ENCODE peak calls at places on chromosomes 7 and 10, in eight cellular contexts. One of them, this sample, is unnamed.
A peak's percentile ranks its signal among the peaks of the same experiment; 100 is the strongest.

GRCh38 chr7:157488326-157488725 is 151.5 kb downstream of the DNAJB6 start:
- DNase-seq in NCI-H526: peak; percentile 52
- DNase-seq in suprapubic skin: no peak
- DNase-seq in RPMI8226: no peak
- DNase-seq in iPS-NIHi11: no peak
- DNase-seq in NCI-H1930: no peak
- DNase-seq in nephron progenitor cell: no peak
- DNase-seq in AG20443: no peak
- DNase-seq in this sample: no peak

GRCh38 chr7:26372738-26373137 is 81.1 kb downstream of the SNX10 start:
- DNase-seq in NCI-H526: no peak
- DNase-seq in suprapubic skin: no peak
- DNase-seq in RPMI8226: no peak
- DNase-seq in iPS-NIHi11: no peak
- DNase-seq in NCI-H1930: no peak
- DNase-seq in nephron progenitor cell: no peak
- DNase-seq in AG20443: no peak
- DNase-seq in this sample: no peak

GRCh38 chr7:116948934-116949333 is 4.4 kb upstream of the ST7 start:
- DNase-seq in NCI-H526: no peak
- DNase-seq in suprapubic skin: no peak
- DNase-seq in RPMI8226: no peak
- DNase-seq in iPS-NIHi11: no peak
- DNase-seq in NCI-H1930: no peak
- DNase-seq in nephron progenitor cell: no peak
- DNase-seq in AG20443: no peak
- DNase-seq in this sample: no peak

GRCh38 chr10:122485670-122486069 is 24.3 kb downstream of the HTRA1 start:
- DNase-seq in NCI-H526: no peak
- DNase-seq in suprapubic skin: no peak
- DNase-seq in RPMI8226: no peak
- DNase-seq in iPS-NIHi11: no peak
- DNase-seq in NCI-H1930: no peak
- DNase-seq in nephron progenitor cell: no peak
- DNase-seq in AG20443: peak; percentile 40
- DNase-seq in this sample: no peak

GRCh38 chr10:17476073-17476472 is 21.7 kb upstream of the ST8SIA6 start:
- DNase-seq in NCI-H526: no peak
- DNase-seq in suprapubic skin: no peak
- DNase-seq in RPMI8226: no peak
- DNase-seq in iPS-NIHi11: no peak
- DNase-seq in NCI-H1930: no peak
- DNase-seq in nephron progenitor cell: no peak
- DNase-seq in AG20443: no peak
- DNase-seq in this sample: no peak

GRCh38 chr10:45581497-45582385 is 90.8 kb downstream of the ZFAND4 start:
- DNase-seq in NCI-H526: no peak
- DNase-seq in suprapubic skin: no peak
- DNase-seq in RPMI8226: no peak
- DNase-seq in iPS-NIHi11: no peak
- DNase-seq in NCI-H1930: no peak
- DNase-seq in nephron progenitor cell: no peak
- DNase-seq in AG20443: no peak
- DNase-seq in this sample: no peak

GRCh38 chr10:103706047-103706446 is 149.3 kb downstream of the SH3PXD2A start:
- DNase-seq in NCI-H526: no peak
- DNase-seq in suprapubic skin: no peak
- DNase-seq in RPMI8226: no peak
- DNase-seq in iPS-NIHi11: no peak
- DNase-seq in NCI-H1930: no peak
- DNase-seq in nephron progenitor cell: no peak
- DNase-seq in AG20443: no peak
- DNase-seq in this sample: no peak

GRCh38 chr7:92133133-92133736 is 1.0 kb downstream of the CYP51A1 start:
- DNase-seq in NCI-H526: no peak
- DNase-seq in suprapubic skin: no peak
- DNase-seq in RPMI8226: peak; percentile 17
- DNase-seq in iPS-NIHi11: no peak
- DNase-seq in NCI-H1930: no peak
- DNase-seq in nephron progenitor cell: no peak
- DNase-seq in AG20443: no peak
- DNase-seq in this sample: no peak

GRCh38 chr10:79140906-79141305 is 72.1 kb downstream of the ZMIZ1 start:
- DNase-seq in NCI-H526: no peak
- DNase-seq in suprapubic skin: no peak
- DNase-seq in RPMI8226: no peak
- DNase-seq in iPS-NIHi11: no peak
- DNase-seq in NCI-H1930: no peak
- DNase-seq in nephron progenitor cell: no peak
- DNase-seq in AG20443: no peak
- DNase-seq in this sample: no peak

GRCh38 chr7:16409777-16410176 is 11.6 kb downstream of the CRPPA start:
- DNase-seq in NCI-H526: no peak
- DNase-seq in suprapubic skin: no peak
- DNase-seq in RPMI8226: no peak
- DNase-seq in iPS-NIHi11: no peak
- DNase-seq in NCI-H1930: no peak
- DNase-seq in nephron progenitor cell: no peak
- DNase-seq in AG20443: no peak
- DNase-seq in this sample: no peak

GRCh38 chr7:80722596-80723141 is 84.2 kb downstream of the CD36 start:
- DNase-seq in NCI-H526: no peak
- DNase-seq in suprapubic skin: no peak
- DNase-seq in RPMI8226: no peak
- DNase-seq in iPS-NIHi11: peak; percentile 14
- DNase-seq in NCI-H1930: no peak
- DNase-seq in nephron progenitor cell: no peak
- DNase-seq in AG20443: peak; percentile 89
- DNase-seq in this sample: no peak

GRCh38 chr10:33066558-33067236 is 108.7 kb upstream of the ITGB1 start:
- DNase-seq in NCI-H526: no peak
- DNase-seq in suprapubic skin: no peak
- DNase-seq in RPMI8226: no peak
- DNase-seq in iPS-NIHi11: peak; percentile 20
- DNase-seq in NCI-H1930: no peak
- DNase-seq in nephron progenitor cell: no peak
- DNase-seq in AG20443: peak; percentile 79
- DNase-seq in this sample: no peak

GRCh38 chr7:116628971-116629586 is 42.9 kb upstream of the MET start:
- DNase-seq in NCI-H526: no peak
- DNase-seq in suprapubic skin: no peak
- DNase-seq in RPMI8226: no peak
- DNase-seq in iPS-NIHi11: no peak
- DNase-seq in NCI-H1930: no peak
- DNase-seq in nephron progenitor cell: no peak
- DNase-seq in AG20443: peak; percentile 18
- DNase-seq in this sample: no peak

GRCh38 chr7:15389073-15389472 is 172.7 kb downstream of the AGMO start:
- DNase-seq in NCI-H526: no peak
- DNase-seq in suprapubic skin: no peak
- DNase-seq in RPMI8226: no peak
- DNase-seq in iPS-NIHi11: no peak
- DNase-seq in NCI-H1930: no peak
- DNase-seq in nephron progenitor cell: no peak
- DNase-seq in AG20443: no peak
- DNase-seq in this sample: no peak

GRCh38 chr7:23261843-23262452 is 15.4 kb downstream of the GPNMB start:
- DNase-seq in NCI-H526: peak; percentile 68
- DNase-seq in suprapubic skin: no peak
- DNase-seq in RPMI8226: peak; percentile 75
- DNase-seq in iPS-NIHi11: peak; percentile 90
- DNase-seq in NCI-H1930: peak; percentile 19
- DNase-seq in nephron progenitor cell: peak; percentile 62
- DNase-seq in AG20443: peak; percentile 90
- DNase-seq in this sample: peak; percentile 47

GRCh38 chr10:43138757-43139241 is 554 bp downstream of the CSGALNACT2 start:
- DNase-seq in NCI-H526: peak; percentile 39
- DNase-seq in suprapubic skin: no peak
- DNase-seq in RPMI8226: peak; percentile 57
- DNase-seq in iPS-NIHi11: no peak
- DNase-seq in NCI-H1930: no peak
- DNase-seq in nephron progenitor cell: peak; percentile 24
- DNase-seq in AG20443: peak; percentile 46
- DNase-seq in this sample: peak; percentile 67

GRCh38 chr7:26857534-26858228 is 6.7 kb downstream of the SKAP2 start:
- DNase-seq in NCI-H526: peak; percentile 20
- DNase-seq in suprapubic skin: no peak
- DNase-seq in RPMI8226: no peak
- DNase-seq in iPS-NIHi11: peak; percentile 39
- DNase-seq in NCI-H1930: no peak
- DNase-seq in nephron progenitor cell: peak; percentile 72
- DNase-seq in AG20443: no peak
- DNase-seq in this sample: no peak

GRCh38 chr10:33897255-33897893 is 562.9 kb upstream of the NRP1 start:
- DNase-seq in NCI-H526: no peak
- DNase-seq in suprapubic skin: no peak
- DNase-seq in RPMI8226: no peak
- DNase-seq in iPS-NIHi11: no peak
- DNase-seq in NCI-H1930: no peak
- DNase-seq in nephron progenitor cell: no peak
- DNase-seq in AG20443: peak; percentile 38
- DNase-seq in this sample: no peak

GRCh38 chr7:24572421-24573007 is 738 bp upstream of the PALS2 start:
- DNase-seq in NCI-H526: peak; percentile 72
- DNase-seq in suprapubic skin: no peak
- DNase-seq in RPMI8226: peak; percentile 61
- DNase-seq in iPS-NIHi11: no peak
- DNase-seq in NCI-H1930: no peak
- DNase-seq in nephron progenitor cell: peak; percentile 20
- DNase-seq in AG20443: peak; percentile 66
- DNase-seq in this sample: peak; percentile 52

GRCh38 chr7:155761162-155761561 is 51.1 kb downstream of the SHH start:
- DNase-seq in NCI-H526: no peak
- DNase-seq in suprapubic skin: no peak
- DNase-seq in RPMI8226: no peak
- DNase-seq in iPS-NIHi11: no peak
- DNase-seq in NCI-H1930: no peak
- DNase-seq in nephron progenitor cell: no peak
- DNase-seq in AG20443: no peak
- DNase-seq in this sample: no peak

GRCh38 chr7:114345494-114345893 is 69.1 kb upstream of the FOXP2 start:
- DNase-seq in NCI-H526: no peak
- DNase-seq in suprapubic skin: no peak
- DNase-seq in RPMI8226: no peak
- DNase-seq in iPS-NIHi11: no peak
- DNase-seq in NCI-H1930: no peak
- DNase-seq in nephron progenitor cell: no peak
- DNase-seq in AG20443: no peak
- DNase-seq in this sample: no peak

GRCh38 chr7:7738622-7739021 is 20.2 kb upstream of the RPA3 start:
- DNase-seq in NCI-H526: no peak
- DNase-seq in suprapubic skin: no peak
- DNase-seq in RPMI8226: no peak
- DNase-seq in iPS-NIHi11: no peak
- DNase-seq in NCI-H1930: no peak
- DNase-seq in nephron progenitor cell: no peak
- DNase-seq in AG20443: no peak
- DNase-seq in this sample: no peak

GRCh38 chr7:106486331-106486730 is 174.6 kb downstream of the CCDC71L start:
- DNase-seq in NCI-H526: no peak
- DNase-seq in suprapubic skin: no peak
- DNase-seq in RPMI8226: no peak
- DNase-seq in iPS-NIHi11: no peak
- DNase-seq in NCI-H1930: no peak
- DNase-seq in nephron progenitor cell: no peak
- DNase-seq in AG20443: peak; percentile 53
- DNase-seq in this sample: no peak

GRCh38 chr7:27872281-27873005 is 132.5 kb downstream of the TAX1BP1 start:
- DNase-seq in NCI-H526: no peak
- DNase-seq in suprapubic skin: no peak
- DNase-seq in RPMI8226: no peak
- DNase-seq in iPS-NIHi11: no peak
- DNase-seq in NCI-H1930: no peak
- DNase-seq in nephron progenitor cell: no peak
- DNase-seq in AG20443: no peak
- DNase-seq in this sample: no peak

GRCh38 chr7:112084506-112084905 is 121.7 kb downstream of the DOCK4 start:
- DNase-seq in NCI-H526: no peak
- DNase-seq in suprapubic skin: no peak
- DNase-seq in RPMI8226: peak; percentile 73
- DNase-seq in iPS-NIHi11: no peak
- DNase-seq in NCI-H1930: no peak
- DNase-seq in nephron progenitor cell: no peak
- DNase-seq in AG20443: no peak
- DNase-seq in this sample: no peak

GRCh38 chr10:92757720-92758119 is 68.0 kb downstream of the HHEX start:
- DNase-seq in NCI-H526: no peak
- DNase-seq in suprapubic skin: no peak
- DNase-seq in RPMI8226: peak; percentile 62
- DNase-seq in iPS-NIHi11: no peak
- DNase-seq in NCI-H1930: no peak
- DNase-seq in nephron progenitor cell: no peak
- DNase-seq in AG20443: no peak
- DNase-seq in this sample: no peak

GRCh38 chr7:148912151-148912550 is 28.1 kb upstream of the EZH2 start:
- DNase-seq in NCI-H526: no peak
- DNase-seq in suprapubic skin: no peak
- DNase-seq in RPMI8226: no peak
- DNase-seq in iPS-NIHi11: no peak
- DNase-seq in NCI-H1930: no peak
- DNase-seq in nephron progenitor cell: no peak
- DNase-seq in AG20443: no peak
- DNase-seq in this sample: no peak

GRCh38 chr10:74076961-74077360 is 73.7 kb downstream of the AP3M1 start:
- DNase-seq in NCI-H526: no peak
- DNase-seq in suprapubic skin: no peak
- DNase-seq in RPMI8226: no peak
- DNase-seq in iPS-NIHi11: no peak
- DNase-seq in NCI-H1930: no peak
- DNase-seq in nephron progenitor cell: no peak
- DNase-seq in AG20443: no peak
- DNase-seq in this sample: no peak

GRCh38 chr10:62527019-62527827 is 153.1 kb downstream of the ZNF365 start:
- DNase-seq in NCI-H526: no peak
- DNase-seq in suprapubic skin: no peak
- DNase-seq in RPMI8226: no peak
- DNase-seq in iPS-NIHi11: no peak
- DNase-seq in NCI-H1930: no peak
- DNase-seq in nephron progenitor cell: no peak
- DNase-seq in AG20443: no peak
- DNase-seq in this sample: peak; percentile 20

GRCh38 chr10:909831-910230 is 21.7 kb downstream of the LARP4B start:
- DNase-seq in NCI-H526: no peak
- DNase-seq in suprapubic skin: no peak
- DNase-seq in RPMI8226: no peak
- DNase-seq in iPS-NIHi11: peak; percentile 45
- DNase-seq in NCI-H1930: no peak
- DNase-seq in nephron progenitor cell: no peak
- DNase-seq in AG20443: peak; percentile 62
- DNase-seq in this sample: no peak

GRCh38 chr10:30529373-30529998 is 95.5 kb downstream of the MAP3K8 start:
- DNase-seq in NCI-H526: no peak
- DNase-seq in suprapubic skin: peak; percentile 79
- DNase-seq in RPMI8226: peak; percentile 80
- DNase-seq in iPS-NIHi11: no peak
- DNase-seq in NCI-H1930: no peak
- DNase-seq in nephron progenitor cell: no peak
- DNase-seq in AG20443: no peak
- DNase-seq in this sample: peak; percentile 78

GRCh38 chr7:150568714-150569113 is 1.5 kb downstream of the GIMAP4 start:
- DNase-seq in NCI-H526: no peak
- DNase-seq in suprapubic skin: no peak
- DNase-seq in RPMI8226: no peak
- DNase-seq in iPS-NIHi11: no peak
- DNase-seq in NCI-H1930: no peak
- DNase-seq in nephron progenitor cell: no peak
- DNase-seq in AG20443: no peak
- DNase-seq in this sample: peak; percentile 47